ENCODE peak calls at places on chromosomes 16 and 17, in eight cellular contexts. E is neural progenitor cell, N is BE2C, D is dorsolateral prefrontal cortex, V is RWPE2, P is uterus, A is GM06990, Y is tibial nerve. X is an unnamed sample.
A peak's percentile ranks its signal among the peaks of the same experiment; 100 is the strongest.

GRCh38 chr17:20926532-20926931 is 116.3 kb downstream of the USP22 start:
- DNase-seq in E (no peak), N (no peak), D (no peak), V (no peak), P (no peak), A (no peak), Y (no peak), X (no peak)

GRCh38 chr17:48555183-48555615 is 10.3 kb upstream of the HOXB2 start:
- DNase-seq in E (no peak), N (no peak), D (no peak), V (no peak), P (no peak), A (no peak), Y (no peak), X (peak; percentile 84)

GRCh38 chr16:75627856-75628255 is 4.8 kb upstream of the ADAT1 start:
- DNase-seq in E (no peak), N (no peak), D (no peak), V (no peak), P (no peak), A (no peak), Y (no peak), X (peak; percentile 85)

GRCh38 chr17:57288034-57288752 is 31.9 kb downstream of the MSI2 start:
- DNase-seq in E (no peak), N (no peak), D (no peak), V (no peak), P (peak; percentile 43), A (no peak), Y (no peak), X (no peak)

GRCh38 chr16:77211880-77212735 is 12.9 kb downstream of the SYCE1L start:
- DNase-seq in E (peak; percentile 83), N (peak; percentile 77), D (no peak), V (peak; percentile 78), P (peak; percentile 63), A (peak; percentile 76), Y (no peak), X (peak; percentile 64)

GRCh38 chr17:3981455-3981854 is 17.2 kb upstream of the ATP2A3 start:
- DNase-seq in E (no peak), N (no peak), D (no peak), V (peak; percentile 45), P (no peak), A (no peak), Y (no peak), X (no peak)

GRCh38 chr16:74372369-74372768 is 3.7 kb upstream of the NPIPB15 start:
- DNase-seq in E (no peak), N (no peak), D (no peak), V (no peak), P (no peak), A (no peak), Y (no peak), X (no peak)

GRCh38 chr16:84761448-84762368 is 58.1 kb upstream of the CRISPLD2 start:
- DNase-seq in E (no peak), N (no peak), D (no peak), V (no peak), P (no peak), A (no peak), Y (no peak), X (no peak)

GRCh38 chr17:67526700-67527099 is 149.6 kb downstream of the PITPNC1 start:
- DNase-seq in E (no peak), N (no peak), D (no peak), V (no peak), P (no peak), A (no peak), Y (no peak), X (no peak)

GRCh38 chr17:76515291-76515949 is 14.2 kb upstream of the RHBDF2 start:
- DNase-seq in E (no peak), N (no peak), D (no peak), V (no peak), P (peak; percentile 85), A (peak; percentile 73), Y (peak; percentile 85), X (peak; percentile 96)

GRCh38 chr17:57264776-57265175 is 8.5 kb downstream of the MSI2 start:
- DNase-seq in E (no peak), N (no peak), D (no peak), V (no peak), P (no peak), A (no peak), Y (no peak), X (no peak)

GRCh38 chr17:15261063-15261817 is 3.9 kb downstream of the PMP22 start:
- DNase-seq in E (peak; percentile 85), N (peak; percentile 62), D (peak; percentile 49), V (no peak), P (peak; percentile 60), A (no peak), Y (peak; percentile 32), X (peak; percentile 80)
- TF ChIP-seq CTCF in E (no peak), N (no peak), D (no peak), V (peak; percentile 76), P (peak; percentile 10), A (no peak), Y (no peak), X (no peak)

GRCh38 chr16:89924298-89924924 is 1.3 kb downstream of the TUBB3 start:
- DNase-seq in E (peak; percentile 94), N (peak; percentile 68), D (peak; percentile 56), V (peak; percentile 58), P (no peak), A (no peak), Y (no peak), X (peak; percentile 68)

GRCh38 chr16:89922477-89922883 is 662 bp upstream of the TUBB3 start:
- DNase-seq in E (peak; percentile 75), N (peak; percentile 95), D (peak; percentile 80), V (peak; percentile 95), P (peak; percentile 69), A (no peak), Y (peak; percentile 53), X (peak; percentile 30)

GRCh38 chr16:89921699-89922476 is 1.3 kb upstream of the TUBB3 start:
- DNase-seq in E (peak; percentile 62), N (peak; percentile 96), D (peak; percentile 63), V (peak; percentile 98), P (peak; percentile 75), A (no peak), Y (no peak), X (peak; percentile 50)

GRCh38 chr16:89923640-89924297 is 627 bp downstream of the TUBB3 start:
- DNase-seq in E (peak; percentile 75), N (peak; percentile 75), D (no peak), V (peak; percentile 74), P (no peak), A (no peak), Y (no peak), X (no peak)

GRCh38 chr16:89922884-89923639 is at the start of gene TUBB3:
- DNase-seq in E (peak; percentile 95), N (peak; percentile 94), D (peak; percentile 78), V (peak; percentile 78), P (peak; percentile 56), A (peak; percentile 78), Y (no peak), X (peak; percentile 86)
- H3K27me3 ChIP-seq in E (peaks cover 28% of the 10 kb centered on the region), N (no peaks in the 10 kb centered on the region), D (no peaks in the 10 kb centered on the region), V (no peaks in the 10 kb centered on the region), P (peaks cover 20% of the 10 kb centered on the region), A (no peaks in the 10 kb centered on the region), Y (no peaks in the 10 kb centered on the region), X (peaks cover 38% of the 10 kb centered on the region)

GRCh38 chr17:65104541-65104940 is 32.6 kb upstream of the RGS9 start:
- DNase-seq in E (no peak), N (no peak), D (no peak), V (no peak), P (no peak), A (no peak), Y (no peak), X (no peak)

GRCh38 chr17:65108152-65108551 is 29.0 kb upstream of the RGS9 start:
- DNase-seq in E (no peak), N (no peak), D (no peak), V (no peak), P (no peak), A (no peak), Y (no peak), X (no peak)

GRCh38 chr17:65109990-65110680 is 27.0 kb upstream of the RGS9 start:
- DNase-seq in E (no peak), N (no peak), D (no peak), V (no peak), P (no peak), A (no peak), Y (no peak), X (peak; percentile 75)

GRCh38 chr17:65104973-65105372 is 32.2 kb upstream of the RGS9 start:
- DNase-seq in E (no peak), N (no peak), D (no peak), V (no peak), P (no peak), A (no peak), Y (no peak), X (no peak)

GRCh38 chr17:65109543-65109942 is 27.6 kb upstream of the RGS9 start:
- DNase-seq in E (no peak), N (no peak), D (no peak), V (no peak), P (no peak), A (no peak), Y (no peak), X (no peak)
- TF ChIP-seq CTCF in E (no peak), N (no peak), D (no peak), V (no peak), P (no peak), A (no peak), Y (no peak), X (no peak)

DNA sequence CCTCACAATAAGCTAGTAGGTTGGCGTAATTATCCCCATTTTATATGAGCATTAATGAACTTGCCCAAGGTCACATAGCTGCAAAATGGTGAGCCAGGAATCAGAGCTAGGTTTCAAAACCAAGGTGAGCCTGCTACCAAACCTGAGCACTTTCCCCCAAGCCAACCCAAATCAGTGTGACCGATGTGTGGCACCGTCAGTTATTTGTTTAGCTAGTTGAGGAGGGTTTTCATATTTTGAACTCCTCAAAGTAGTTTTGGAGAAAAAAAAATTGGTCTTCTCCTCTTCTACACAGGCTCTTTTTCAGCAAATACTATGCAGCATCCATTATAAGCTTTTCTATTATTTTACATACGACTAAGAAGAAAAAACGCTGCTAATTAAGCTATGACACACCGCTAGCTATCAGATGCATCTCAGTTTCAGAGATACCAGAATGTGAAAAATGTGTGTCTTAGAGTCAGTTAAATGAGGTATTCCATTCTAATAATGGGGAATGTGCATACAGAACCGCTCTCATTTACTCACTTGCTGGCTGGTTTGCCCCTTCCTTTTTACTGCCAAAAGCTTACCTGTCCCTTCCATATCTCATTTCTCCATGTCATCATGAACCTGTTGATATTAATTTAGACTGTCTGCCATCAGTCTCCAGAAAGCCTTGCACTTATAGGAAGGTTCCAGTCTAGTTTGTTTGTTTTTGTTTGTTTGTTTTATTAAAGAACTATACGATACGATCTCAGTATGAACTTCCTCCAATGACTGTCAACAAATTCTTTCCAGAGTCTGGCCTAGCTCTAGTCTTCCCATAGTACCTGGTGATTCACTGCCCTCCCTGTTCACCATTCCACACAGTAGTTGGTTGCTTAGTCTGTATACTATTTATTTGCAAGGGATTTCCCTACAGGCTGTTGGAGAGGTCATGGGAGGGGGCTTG is 2.2 kb upstream of the TBX4 start:
- DNase-seq in E (no peak), N (no peak), D (no peak), V (no peak), P (no peak), A (no peak), Y (no peak), X (no peak)
- H3K27me3 ChIP-seq in E (peaks cover 100% of the 10 kb centered on the region), N (no peaks in the 10 kb centered on the region), D (peaks cover 60% of the 10 kb centered on the region), V (peaks cover 11% of the 10 kb centered on the region), P (peaks cover 21% of the 10 kb centered on the region), A (no peaks in the 10 kb centered on the region), Y (no peaks in the 10 kb centered on the region), X (peaks cover 81% of the 10 kb centered on the region)

X was measured in cardiac muscle cell.